ENCODE peak calls at places on chromosomes 4 and X, in seven cellular contexts. H, C, Z, W, B, V and F are unnamed samples. For H3K9me3 and H3K4me1, the result is how much of the 10 kb centered on the place peaks cover.

GRCh38 chr4:153467154-153467896 is 1.2 kb downstream of the TMEM131L start:
- DNase-seq in H (peak), C (peak), Z (peak), W (peak), B (peak), V (peak), F (peak)

GRCh38 chr4:47567511-47567910 is 82.4 kb downstream of the ATP10D start:
- DNase-seq in H (no peak), C (no peak), Z (no peak), W (no peak), B (no peak), V (no peak), F (no peak)

GRCh38 chr4:76208005-76208765 is 5.4 kb downstream of the SCARB2 start:
- DNase-seq in H (no peak), C (peak), Z (peak), W (peak), B (peak), V (no peak), F (peak)

GRCh38 chrX:39577206-39577605 is 520.6 kb downstream of the BCOR start:
- DNase-seq in H (no peak), C (no peak), Z (no peak), W (no peak), B (peak), V (no peak), F (no peak)

GRCh38 chrX:48802089-48802812 is 384 bp downstream of the HDAC6 start:
- DNase-seq in H (peak), C (peak), Z (peak), W (peak), B (peak), V (peak), F (peak)

GRCh38 chr4:31086771-31087330 is 366.7 kb downstream of the PCDH7 start:
- DNase-seq in H (no peak), C (no peak), Z (no peak), W (no peak), B (no peak), V (no peak), F (no peak)

GRCh38 chr4:8761167-8761823 is 110.3 kb downstream of the HMX1 start:
- DNase-seq in H (no peak), C (no peak), Z (peak), W (no peak), B (no peak), V (no peak), F (no peak)

GRCh38 chr4:3467601-3468031 is 4.5 kb downstream of the DOK7 start:
- DNase-seq in H (no peak), C (no peak), Z (peak), W (no peak), B (no peak), V (no peak), F (no peak)

GRCh38 chr4:38131371-38132139 is 171.4 kb downstream of the PTTG2 start:
- DNase-seq in H (no peak), C (no peak), Z (no peak), W (no peak), B (peak), V (peak), F (no peak)

GRCh38 chr4:56892686-56893085 is 15.0 kb upstream of the REST start:
- DNase-seq in H (no peak), C (no peak), Z (no peak), W (no peak), B (no peak), V (no peak), F (no peak)

GRCh38 chr4:8846046-8846720 is 25.5 kb downstream of the HMX1 start:
- DNase-seq in H (no peak), C (no peak), Z (peak), W (no peak), B (no peak), V (no peak), F (no peak)

GRCh38 chr4:74328501-74328900 is 20.2 kb downstream of the EPGN start:
- DNase-seq in H (no peak), C (no peak), Z (no peak), W (no peak), B (no peak), V (no peak), F (no peak)

GRCh38 chrX:49186125-49187027 is at the start of gene PRICKLE3:
- DNase-seq in H (no peak), C (peak), Z (peak), W (peak), B (peak), V (peak), F (peak)

GRCh38 chr4:4990857-4991540 is 28.3 kb downstream of the CYTL1 start:
- DNase-seq in H (peak), C (peak), Z (peak), W (no peak), B (peak), V (peak), F (peak)

GRCh38 chr4:141605425-141605856 is 30.9 kb upstream of the IL15 start:
- DNase-seq in H (no peak), C (no peak), Z (peak), W (no peak), B (no peak), V (no peak), F (no peak)

GRCh38 chr4:181938641-181939040 is 304.6 kb upstream of the TENM3 start:
- DNase-seq in H (no peak), C (no peak), Z (no peak), W (no peak), B (no peak), V (no peak), F (no peak)

GRCh38 chrX:9988762-9989161 is 21.6 kb downstream of the CLDN34 start:
- DNase-seq in H (no peak), C (no peak), Z (no peak), W (peak), B (no peak), V (no peak), F (no peak)

DNA sequence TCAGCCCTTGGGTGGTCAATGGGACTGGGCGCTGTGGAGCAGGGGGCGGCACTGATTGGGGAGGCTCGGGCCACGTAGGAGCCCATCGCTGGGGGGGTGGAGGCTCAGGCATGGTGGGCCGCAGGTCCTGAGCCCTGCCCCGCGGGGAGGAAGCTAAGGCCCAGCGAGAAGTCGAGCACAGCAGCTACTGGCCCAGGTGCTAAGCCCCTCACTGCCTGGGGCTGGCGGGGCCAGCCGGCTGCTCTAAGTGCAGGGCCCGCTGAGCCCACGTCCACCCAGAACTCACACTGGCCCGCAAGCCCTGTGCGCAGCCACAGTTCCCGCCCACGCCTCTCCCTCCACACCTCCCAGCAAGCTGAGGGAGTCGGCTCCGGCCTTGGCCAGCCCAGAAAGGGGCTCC is 66.4 kb downstream of the ZNF141 start:
- DNase-seq in H (no peak), C (no peak), Z (no peak), W (no peak), B (no peak), V (no peak), F (no peak)
- H3K9me3 ChIP-seq in H (under half), C (under half), Z (under half), W (under half), B (half or more), V (under half), F (under half)

DNA sequence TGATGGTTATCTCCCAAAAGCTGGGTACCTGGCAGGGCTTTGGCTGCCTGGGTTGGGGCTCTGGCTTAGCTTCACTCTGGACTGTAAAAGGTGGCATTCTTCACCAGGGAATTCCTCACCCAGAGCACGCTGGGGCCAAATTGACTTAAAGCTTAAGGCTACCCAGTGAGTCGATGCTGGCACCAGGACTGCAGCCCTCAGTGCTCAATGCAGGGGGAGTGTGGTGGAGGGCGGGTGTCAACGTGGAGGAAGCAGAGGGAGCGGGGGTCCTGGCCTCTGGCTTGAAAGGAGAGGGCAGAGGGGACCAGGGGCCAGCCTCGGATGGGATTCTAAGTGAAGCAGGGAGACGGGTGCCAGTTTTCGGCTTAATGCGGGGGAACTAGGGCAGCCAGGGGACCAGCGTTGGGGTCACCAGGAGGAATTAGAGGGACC is 446 bp upstream of the FAM50A start:
- DNase-seq in H (no peak), C (no peak), Z (no peak), W (no peak), B (peak), V (peak), F (no peak)
- H3K4me1 ChIP-seq in H (under half), C (under half), Z (under half), W (under half), B (under half), V (under half), F (under half)

GRCh38 chr4:61753739-61754138 is 553.6 kb downstream of the ADGRL3 start:
- DNase-seq in H (no peak), C (no peak), Z (no peak), W (no peak), B (no peak), V (no peak), F (no peak)

GRCh38 chr4:61752617-61753016 is 552.5 kb downstream of the ADGRL3 start:
- DNase-seq in H (no peak), C (no peak), Z (no peak), W (no peak), B (no peak), V (no peak), F (no peak)

GRCh38 chr4:61750810-61751209 is 550.7 kb downstream of the ADGRL3 start:
- DNase-seq in H (no peak), C (no peak), Z (no peak), W (no peak), B (no peak), V (no peak), F (no peak)
- H3K9me3 ChIP-seq in H (under half), C (under half), Z (under half), W (under half), B (under half), V (under half), F (under half)

DNA sequence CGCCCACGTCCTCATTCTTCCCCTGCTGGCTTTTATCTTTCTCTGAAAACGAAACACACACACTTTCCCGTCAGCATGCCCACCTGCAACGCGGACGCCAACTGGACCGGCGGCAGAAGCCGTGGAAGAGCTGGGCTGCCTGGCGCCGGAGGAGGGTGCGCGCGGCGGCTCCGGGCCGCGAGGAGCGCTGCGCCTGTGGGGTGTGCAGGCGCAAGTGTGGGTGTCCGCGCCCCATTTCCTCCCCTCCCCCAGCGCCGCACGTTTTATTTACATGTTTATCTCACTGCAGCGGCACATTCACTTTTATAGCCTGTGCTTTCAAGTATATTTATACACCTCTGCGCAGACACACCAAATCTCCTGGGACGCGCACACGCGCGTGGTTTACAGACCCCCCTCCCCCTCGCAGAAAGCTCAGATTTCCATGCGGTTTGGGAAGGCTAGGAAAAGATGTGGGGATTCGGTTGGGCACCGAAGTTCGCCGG is 1.5 kb downstream of the PITX2 start:
- DNase-seq in H (no peak), C (no peak), Z (peak), W (no peak), B (peak), V (no peak), F (no peak)
- H3K4me1 ChIP-seq in H (under half), C (under half), Z (under half), W (under half), B (under half), V (under half), F (under half)

GRCh38 chrX:252421-253291 is 28.5 kb upstream of the PLCXD1 start:
- DNase-seq in H (no peak), C (no peak), Z (no peak), W (no peak), B (no peak), V (no peak), F (no peak)

GRCh38 chrX:255923-256331 is 25.3 kb upstream of the PLCXD1 start:
- DNase-seq in H (no peak), C (no peak), Z (peak), W (no peak), B (no peak), V (no peak), F (no peak)

GRCh38 chrX:257681-258289 is 23.4 kb upstream of the PLCXD1 start:
- DNase-seq in H (no peak), C (peak), Z (peak), W (no peak), B (no peak), V (no peak), F (no peak)

GRCh38 chrX:254630-255215 is 26.5 kb upstream of the PLCXD1 start:
- DNase-seq in H (no peak), C (no peak), Z (peak), W (no peak), B (no peak), V (no peak), F (no peak)

DNA sequence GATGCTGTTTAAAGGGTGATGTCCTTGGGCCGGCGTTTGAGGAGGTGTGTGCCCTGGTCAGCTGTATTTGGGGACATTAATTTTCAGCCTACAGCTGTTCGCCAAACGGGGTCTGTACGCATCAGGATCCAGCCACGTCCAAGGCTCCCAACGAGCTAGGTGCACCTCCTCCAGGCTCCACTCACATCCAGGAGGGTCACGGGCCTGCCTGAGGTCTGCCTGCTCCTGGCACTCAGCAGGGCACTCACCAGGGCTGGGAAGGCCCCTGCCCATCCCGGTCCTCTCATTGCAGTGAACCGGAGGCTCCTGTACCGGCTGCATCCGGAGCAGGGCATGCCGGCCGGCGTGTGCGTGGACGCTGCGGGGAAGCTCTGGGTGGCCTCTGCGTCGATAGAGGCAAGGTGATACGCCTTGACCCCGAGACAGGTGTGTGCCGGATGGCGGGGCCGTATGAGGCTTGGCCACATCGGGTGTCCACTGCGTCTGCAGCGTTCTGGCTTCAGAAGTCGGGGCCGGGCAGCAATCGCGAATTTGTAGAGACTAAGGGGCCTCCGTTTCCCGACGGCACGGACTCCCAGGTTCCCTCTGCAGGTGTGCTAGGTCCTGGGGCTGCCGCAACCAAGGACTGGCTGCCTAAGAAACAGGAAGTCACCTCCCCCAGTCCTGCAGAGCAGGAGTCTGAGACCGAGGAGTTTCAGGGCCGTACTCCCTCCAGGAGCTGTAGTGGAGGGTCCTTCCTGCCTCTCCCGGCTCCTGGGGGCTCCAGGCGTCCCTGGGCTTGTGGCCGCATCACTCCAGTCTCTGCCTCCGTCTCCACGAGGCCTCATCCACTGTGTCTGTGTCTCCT is 27.5 kb upstream of the PLCXD1 start:
- DNase-seq in H (no peak), C (no peak), Z (peak), W (no peak), B (no peak), V (no peak), F (no peak)
- H3K9me3 ChIP-seq in H (under half), C (under half), Z (under half), W (under half), B (under half), V (under half), F (under half)

GRCh38 chr4:169010125-169011023 is at the start of gene CBR4:
- DNase-seq in H (peak), C (peak), Z (peak), W (peak), B (peak), V (peak), F (peak)
- H3K4me1 ChIP-seq in H (under half), C (under half), Z (under half), W (under half), B (under half), V (under half), F (under half)

DNA sequence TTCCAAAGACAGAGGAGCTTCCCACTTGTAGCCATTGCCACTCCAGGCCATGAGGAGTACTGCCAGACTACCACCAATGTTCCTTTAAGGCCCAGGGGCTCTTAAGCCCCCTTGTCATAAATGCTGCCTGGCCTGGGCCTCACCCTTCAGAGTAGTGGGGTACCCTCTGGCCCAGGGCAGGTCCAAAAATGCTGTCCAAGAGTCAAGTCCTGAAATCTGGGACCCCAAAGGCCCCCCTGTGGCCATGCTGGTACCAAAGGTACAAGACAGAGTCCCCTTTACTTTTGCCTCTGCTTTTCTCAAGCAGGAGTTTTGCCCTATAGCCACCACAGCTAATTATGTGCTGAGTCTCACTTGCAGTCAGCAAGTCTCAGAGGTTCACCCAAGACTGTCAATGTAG is 16.4 kb downstream of the RAB33B start:
- DNase-seq in H (no peak), C (no peak), Z (no peak), W (no peak), B (no peak), V (no peak), F (no peak)
- H3K9me3 ChIP-seq in H (under half), C (under half), Z (under half), W (under half), B (under half), V (under half), F (under half)